ENCODE peak calls at places on chromosomes 7 and 10, in nine cellular contexts. G, Y, N, F, X, C, E, T and W are unnamed samples.

GRCh38 chr7:92794386-92794785 is 42.0 kb downstream of the CDK6 start:
- DNase-seq in G (no peak), Y (no peak), N (no peak), F (no peak), X (no peak), C (no peak), E (no peak), T (no peak), W (no peak)

GRCh38 chr10:97763411-97763810 is 8.4 kb downstream of the SFRP5 start:
- DNase-seq in G (no peak), Y (no peak), N (no peak), F (no peak), X (no peak), C (no peak), E (no peak), T (no peak), W (no peak)

GRCh38 chr7:159032310-159032709 is 112.4 kb downstream of the VIPR2 start:
- DNase-seq in G (no peak), Y (no peak), N (no peak), F (no peak), X (no peak), C (no peak), E (peak), T (no peak), W (no peak)

GRCh38 chr10:70602665-70603438 is at the start of gene PRF1:
- DNase-seq in G (no peak), Y (no peak), N (peak), F (no peak), X (no peak), C (no peak), E (peak), T (no peak), W (no peak)

GRCh38 chr7:142583424-142583823 is 165.8 kb upstream of the PRSS1 start:
- DNase-seq in G (no peak), Y (peak), N (no peak), F (no peak), X (peak), C (peak), E (no peak), T (peak), W (no peak)

GRCh38 chr7:106625678-106626301 is 35.2 kb downstream of the CCDC71L start:
- DNase-seq in G (peak), Y (no peak), N (no peak), F (no peak), X (no peak), C (peak), E (no peak), T (no peak), W (no peak)

GRCh38 chr7:38171558-38172403 is 6.3 kb upstream of the STARD3NL start:
- DNase-seq in G (no peak), Y (no peak), N (no peak), F (no peak), X (no peak), C (no peak), E (no peak), T (no peak), W (no peak)

GRCh38 chr10:113073549-113074189 is 123.6 kb downstream of the TCF7L2 start:
- DNase-seq in G (peak), Y (peak), N (peak), F (peak), X (peak), C (peak), E (peak), T (peak), W (peak)

GRCh38 chr7:66575398-66575797 is 53.3 kb upstream of the KCTD7 start:
- DNase-seq in G (no peak), Y (no peak), N (no peak), F (no peak), X (no peak), C (no peak), E (no peak), T (no peak), W (no peak)

GRCh38 chr7:127346575-127347256 is 45.8 kb downstream of the ZNF800 start:
- DNase-seq in G (no peak), Y (no peak), N (no peak), F (no peak), X (no peak), C (no peak), E (no peak), T (no peak), W (no peak)

GRCh38 chr7:127349881-127350280 is 42.6 kb downstream of the ZNF800 start:
- DNase-seq in G (no peak), Y (no peak), N (no peak), F (no peak), X (no peak), C (no peak), E (no peak), T (no peak), W (no peak)

GRCh38 chr7:127348247-127348631 is 44.3 kb downstream of the ZNF800 start:
- DNase-seq in G (no peak), Y (no peak), N (no peak), F (no peak), X (no peak), C (no peak), E (no peak), T (no peak), W (no peak)

GRCh38 chr7:127350586-127350985 is 41.9 kb downstream of the ZNF800 start:
- DNase-seq in G (no peak), Y (no peak), N (no peak), F (no peak), X (no peak), C (no peak), E (no peak), T (no peak), W (no peak)

GRCh38 chr7:127347567-127348246 is 44.8 kb downstream of the ZNF800 start:
- DNase-seq in G (peak), Y (peak), N (peak), F (peak), X (peak), C (peak), E (peak), T (peak), W (peak)
- TF ChIP-seq POLR2A in G (no peak), Y (no peak), N (no peak), F (no peak), X (no peak), C (no peak), E (no peak), T (no peak), W (no peak)

GRCh38 chr7:157224627-157225026 is 85.9 kb downstream of the UBE3C start:
- DNase-seq in G (no peak), Y (no peak), N (peak), F (no peak), X (no peak), C (peak), E (no peak), T (peak), W (no peak)
- TF ChIP-seq CTCF in G (no peak), Y (peak), N (peak), F (no peak), X (peak), C (no peak), E (no peak), T (peak), W (no peak)

GRCh38 chr7:42193457-42194111 is 43.4 kb downstream of the GLI3 start:
- DNase-seq in G (no peak), Y (no peak), N (no peak), F (no peak), X (no peak), C (no peak), E (no peak), T (peak), W (no peak)
- TF ChIP-seq POLR2A in G (no peak), Y (no peak), N (no peak), F (no peak), X (no peak), C (no peak), E (no peak), T (no peak), W (no peak)

GRCh38 chr7:91784469-91784868 is 96.0 kb downstream of the MTERF1 start:
- DNase-seq in G (no peak), Y (peak), N (no peak), F (no peak), X (no peak), C (peak), E (no peak), T (peak), W (no peak)
- TF ChIP-seq CTCF in G (peak), Y (peak), N (peak), F (no peak), X (peak), C (peak), E (no peak), T (peak), W (peak)